ENCODE peak calls at places on chromosome 17, in four cellular contexts. V is adrenal gland, S is heart right ventricle, G is dorsolateral prefrontal cortex. K is an unnamed sample.
A peak's percentile ranks its signal among the peaks of the same experiment; 100 is the strongest.

GRCh38 chr17:40474419-40475002 is 26.9 kb downstream of the TNS4 start:
- DNase-seq in V (no peak), S (no peak), G (no peak), K (no peak)

GRCh38 chr17:75491680-75492079 is 23.7 kb downstream of the CASKIN2 start:
- DNase-seq in V (no peak), S (no peak), G (no peak), K (no peak)

GRCh38 chr17:36496018-36496789 is 9.7 kb downstream of the ZNHIT3 start:
- DNase-seq in V (no peak), S (no peak), G (peak; percentile 48), K (no peak)

GRCh38 chr17:56176101-56176500 is 22.8 kb downstream of the ANKFN1 start:
- DNase-seq in V (no peak), S (no peak), G (no peak), K (no peak)

GRCh38 chr17:66518677-66519076 is 216.3 kb downstream of the PRKCA start:
- DNase-seq in V (no peak), S (no peak), G (no peak), K (no peak)

GRCh38 chr17:17605747-17606083 is 14.2 kb upstream of the PEMT start:
- DNase-seq in V (no peak), S (no peak), G (no peak), K (no peak)

GRCh38 chr17:1627219-1627986 is 1.2 kb downstream of the SLC43A2 start:
- DNase-seq in V (peak; percentile 62), S (no peak), G (peak; percentile 22), K (peak; percentile 48)

GRCh38 chr17:80964231-80964856 is 27.3 kb upstream of the CHMP6 start:
- DNase-seq in V (no peak), S (no peak), G (no peak), K (no peak)

GRCh38 chr17:73203135-73203787 is 10.4 kb downstream of the COG1 start:
- DNase-seq in V (peak; percentile 59), S (no peak), G (no peak), K (peak; percentile 10)

GRCh38 chr17:72494576-72494975 is 373.8 kb downstream of the SOX9 start:
- DNase-seq in V (no peak), S (no peak), G (no peak), K (no peak)

GRCh38 chr17:63961355-63962207 is 11.1 kb downstream of the SCN4A start:
- DNase-seq in V (peak; percentile 86), S (peak; percentile 74), G (no peak), K (peak; percentile 73)

GRCh38 chr17:78597923-78598545 is 20.8 kb upstream of the DNAH17 start:
- DNase-seq in V (no peak), S (no peak), G (no peak), K (no peak)

GRCh38 chr17:49707246-49707607 is 537 bp downstream of the SLC35B1 start:
- DNase-seq in V (no peak), S (no peak), G (no peak), K (no peak)
- TF ChIP-seq CTCF in V (no peak), S (no peak), G (no peak), K (no peak)

GRCh38 chr17:9907131-9907530 is 2.1 kb upstream of the RCVRN start:
- DNase-seq in V (no peak), S (no peak), G (no peak), K (no peak)

GRCh38 chr17:9906616-9907015 is 1.5 kb upstream of the RCVRN start:
- DNase-seq in V (no peak), S (no peak), G (no peak), K (no peak)

GRCh38 chr17:9904277-9905077 is 594 bp downstream of the RCVRN start:
- DNase-seq in V (no peak), S (no peak), G (no peak), K (no peak)

GRCh38 chr17:9905078-9905415 is at the start of gene RCVRN:
- DNase-seq in V (no peak), S (no peak), G (no peak), K (no peak)

DNA sequence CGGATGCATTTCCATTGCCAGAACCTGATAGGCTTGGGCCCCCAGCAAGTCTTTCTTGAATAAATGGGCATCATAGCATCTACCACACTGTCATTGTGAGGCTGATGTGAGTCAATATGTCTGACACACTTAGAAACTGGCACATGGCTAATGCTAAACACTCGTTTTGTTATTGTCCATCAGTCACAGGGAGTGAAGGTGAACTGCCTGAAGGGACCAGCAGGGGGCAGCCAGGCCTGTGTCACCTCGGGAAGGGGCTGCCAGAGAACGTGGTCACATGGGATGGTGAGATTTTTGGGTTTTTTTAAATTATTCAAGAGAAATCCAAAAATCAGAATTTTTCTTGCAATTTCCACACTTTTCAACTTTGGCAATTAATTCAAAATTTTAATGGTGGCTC is 831 bp upstream of the RCVRN start:
- DNase-seq in V (no peak), S (peak; percentile 51), G (peak; percentile 67), K (peak; percentile 53)
- TF ChIP-seq CTCF in V (peak; percentile 28), S (peak; percentile 62), G (peak; percentile 70), K (no peak)

GRCh38 chr17:18925187-18925586 is 26.8 kb upstream of the SLC5A10 start:
- DNase-seq in V (no peak), S (no peak), G (no peak), K (no peak)

GRCh38 chr17:18920911-18921441 is 31.0 kb upstream of the SLC5A10 start:
- DNase-seq in V (no peak), S (no peak), G (no peak), K (no peak)

GRCh38 chr17:18919963-18920362 is 32.0 kb upstream of the SLC5A10 start:
- DNase-seq in V (no peak), S (no peak), G (no peak), K (no peak)

GRCh38 chr17:18921485-18921884 is 30.5 kb upstream of the SLC5A10 start:
- DNase-seq in V (no peak), S (no peak), G (no peak), K (no peak)

GRCh38 chr17:18921912-18922451 is 30.0 kb upstream of the SLC5A10 start:
- DNase-seq in V (no peak), S (no peak), G (no peak), K (no peak)
- TF ChIP-seq CTCF in V (no peak), S (no peak), G (no peak), K (no peak)

GRCh38 chr17:79790805-79791353 is 6.0 kb downstream of the CBX8 start:
- DNase-seq in V (peak; percentile 18), S (peak; percentile 8), G (no peak), K (no peak)

GRCh38 chr17:79791354-79792123 is 5.3 kb downstream of the CBX8 start:
- DNase-seq in V (peak; percentile 14), S (peak; percentile 8), G (no peak), K (no peak)

GRCh38 chr17:79788455-79788854 is 8.4 kb downstream of the CBX8 start:
- DNase-seq in V (no peak), S (no peak), G (no peak), K (no peak)

GRCh38 chr17:79788989-79789942 is 7.6 kb downstream of the CBX8 start:
- DNase-seq in V (no peak), S (no peak), G (no peak), K (no peak)

GRCh38 chr17:79789943-79790804 is 6.7 kb downstream of the CBX8 start:
- DNase-seq in V (peak; percentile 31), S (peak; percentile 55), G (no peak), K (no peak)
- TF ChIP-seq CTCF in V (peak; percentile 50), S (peak; percentile 87), G (peak; percentile 87), K (peak; percentile 65)

GRCh38 chr17:47620503-47621245 is 29.0 kb upstream of the KPNB1 start:
- DNase-seq in V (no peak), S (no peak), G (no peak), K (no peak)

GRCh38 chr17:47624727-47625068 is 25.0 kb upstream of the KPNB1 start:
- DNase-seq in V (no peak), S (no peak), G (no peak), K (no peak)

GRCh38 chr17:47618416-47618815 is 31.3 kb upstream of the KPNB1 start:
- DNase-seq in V (no peak), S (no peak), G (no peak), K (no peak)

GRCh38 chr17:47622179-47622549 is 27.6 kb upstream of the KPNB1 start:
- DNase-seq in V (no peak), S (no peak), G (no peak), K (no peak)

DNA sequence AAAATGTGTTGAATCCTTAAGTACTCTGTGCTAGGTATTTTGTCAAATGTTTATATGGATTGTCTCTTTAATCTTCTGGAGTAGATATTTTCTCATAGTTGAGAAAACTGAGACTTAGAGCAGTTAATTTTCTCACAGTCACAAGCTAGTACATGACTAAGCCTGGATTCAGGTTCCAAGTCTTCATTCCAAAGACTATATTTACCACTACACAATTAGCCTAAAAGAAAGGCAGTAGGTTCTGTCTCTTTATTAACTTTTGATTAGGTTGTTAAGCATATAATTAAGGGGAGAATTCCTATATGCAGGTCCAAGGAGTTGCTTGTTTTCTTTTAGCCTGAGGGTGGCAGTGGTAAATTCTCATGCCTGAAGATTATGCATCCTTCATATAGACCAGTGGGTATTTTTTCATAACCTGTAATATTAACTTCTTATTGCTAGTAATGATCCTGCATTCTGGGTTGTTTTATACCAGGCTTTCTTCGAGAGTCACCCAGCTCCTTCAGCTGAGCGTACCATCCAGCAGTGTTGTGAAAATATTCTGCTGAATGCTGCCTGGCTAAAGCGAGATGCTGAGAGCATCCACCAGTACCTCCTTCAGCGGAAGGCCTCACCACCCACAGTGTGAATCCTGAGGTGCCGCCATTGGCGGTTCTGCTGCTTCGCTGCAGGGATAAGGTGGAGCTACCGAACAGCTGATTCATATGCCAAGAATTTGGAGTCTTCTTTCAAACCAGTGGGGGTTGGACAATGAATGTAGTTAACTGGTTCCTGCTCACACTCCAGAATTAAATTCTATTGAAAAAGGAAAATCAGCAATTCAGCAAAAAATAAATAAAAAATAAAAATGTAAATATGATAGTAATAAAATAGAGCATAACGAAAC is 28.2 kb upstream of the KPNB1 start:
- DNase-seq in V (peak; percentile 83), S (peak; percentile 24), G (peak; percentile 63), K (no peak)
- TF ChIP-seq CTCF in V (no peak), S (peak; percentile 12), G (no peak), K (no peak)

DNA sequence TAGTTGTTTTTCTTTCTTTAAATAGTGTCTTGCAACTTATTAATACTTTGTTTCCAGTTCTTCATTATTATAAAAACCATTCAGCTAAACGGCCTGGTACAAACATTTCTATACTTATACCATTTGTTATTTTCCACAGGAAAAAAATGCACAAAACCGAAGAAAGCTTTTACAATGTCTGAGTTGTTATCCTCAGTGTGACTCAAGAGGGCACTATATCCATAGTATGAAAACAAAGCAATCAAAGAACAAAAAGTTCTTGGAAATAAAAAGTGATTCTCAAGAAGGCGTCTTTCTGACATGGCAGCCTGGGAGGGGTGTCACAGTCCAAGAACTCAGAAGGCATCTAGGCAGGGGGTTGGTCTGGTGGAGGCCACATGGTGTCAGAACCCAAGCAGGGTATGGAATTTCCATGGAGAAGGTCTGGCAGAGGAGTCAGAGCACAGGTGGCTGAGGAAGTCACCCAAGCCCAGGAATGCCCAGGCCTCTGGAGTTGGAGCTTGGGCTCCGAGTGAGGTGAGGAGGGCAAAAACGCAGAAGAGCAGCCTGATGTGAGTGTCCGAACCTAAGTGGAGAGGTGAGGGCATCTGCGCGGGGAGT is 70.9 kb upstream of the ATP2A3 start:
- DNase-seq in V (no peak), S (no peak), G (no peak), K (no peak)
- TF ChIP-seq CTCF in V (peak; percentile 28), S (no peak), G (no peak), K (no peak)